ENCODE peak calls at places on chromosomes 11 and 22, in four cellular contexts. One of them, this sample, is unnamed.

GRCh38 chr11:20156280-20156875 is 3.9 kb downstream of the DBX1 start:
- DNase-seq in uterus: no peak
- DNase-seq in right lobe of liver: peak
- DNase-seq in neural progenitor cell: peak
- DNase-seq in this sample: no peak

GRCh38 chr11:11324090-11324489 is 29.0 kb downstream of the CSNK2A3 start:
- DNase-seq in right lobe of liver: no peak
- DNase-seq in uterus: no peak
- DNase-seq in neural progenitor cell: no peak
- DNase-seq in this sample: no peak

GRCh38 chr11:21072517-21072916 is 403.1 kb downstream of the NELL1 start:
- DNase-seq in neural progenitor cell: no peak
- DNase-seq in right lobe of liver: no peak
- DNase-seq in uterus: no peak
- DNase-seq in this sample: no peak

GRCh38 chr11:6216501-6216900 is 11.1 kb downstream of the C11orf42 start:
- DNase-seq in neural progenitor cell: no peak
- DNase-seq in right lobe of liver: no peak
- DNase-seq in uterus: no peak
- DNase-seq in this sample: no peak

GRCh38 chr22:24039046-24039445 is 27.9 kb downstream of the CABIN1 start:
- DNase-seq in right lobe of liver: no peak
- DNase-seq in uterus: no peak
- DNase-seq in neural progenitor cell: no peak
- DNase-seq in this sample: no peak

GRCh38 chr11:62709262-62710000 is 2.0 kb downstream of the GNG3 start:
- DNase-seq in neural progenitor cell: peak
- DNase-seq in right lobe of liver: peak
- DNase-seq in uterus: peak
- DNase-seq in this sample: peak

GRCh38 chr11:123434262-123434661 is 4.2 kb downstream of the GRAMD1B start:
- DNase-seq in neural progenitor cell: peak
- DNase-seq in uterus: no peak
- DNase-seq in right lobe of liver: no peak
- DNase-seq in this sample: peak

GRCh38 chr22:49345896-49346295 is 481.8 kb downstream of the BRD1 start:
- DNase-seq in uterus: no peak
- DNase-seq in neural progenitor cell: no peak
- DNase-seq in right lobe of liver: no peak
- DNase-seq in this sample: no peak

GRCh38 chr22:28911279-28911640 is 27.9 kb downstream of the ZNRF3 start:
- DNase-seq in neural progenitor cell: no peak
- DNase-seq in right lobe of liver: no peak
- DNase-seq in uterus: no peak
- DNase-seq in this sample: no peak

GRCh38 chr11:65719887-65720236 is 736 bp downstream of the RNASEH2C start:
- DNase-seq in neural progenitor cell: no peak
- DNase-seq in uterus: peak
- DNase-seq in right lobe of liver: no peak
- DNase-seq in this sample: peak

GRCh38 chr11:75059299-75059698 is 37.4 kb downstream of the OR2AT4 start:
- DNase-seq in neural progenitor cell: no peak
- DNase-seq in right lobe of liver: no peak
- DNase-seq in uterus: no peak
- DNase-seq in this sample: no peak

GRCh38 chr22:37059876-37060449 is 8.4 kb downstream of the KCTD17 start:
- DNase-seq in uterus: no peak
- DNase-seq in neural progenitor cell: no peak
- DNase-seq in right lobe of liver: no peak
- DNase-seq in this sample: no peak

GRCh38 chr11:122422707-122423106 is 232.8 kb upstream of the UBASH3B start:
- DNase-seq in right lobe of liver: no peak
- DNase-seq in uterus: no peak
- DNase-seq in neural progenitor cell: no peak
- DNase-seq in this sample: peak

DNA sequence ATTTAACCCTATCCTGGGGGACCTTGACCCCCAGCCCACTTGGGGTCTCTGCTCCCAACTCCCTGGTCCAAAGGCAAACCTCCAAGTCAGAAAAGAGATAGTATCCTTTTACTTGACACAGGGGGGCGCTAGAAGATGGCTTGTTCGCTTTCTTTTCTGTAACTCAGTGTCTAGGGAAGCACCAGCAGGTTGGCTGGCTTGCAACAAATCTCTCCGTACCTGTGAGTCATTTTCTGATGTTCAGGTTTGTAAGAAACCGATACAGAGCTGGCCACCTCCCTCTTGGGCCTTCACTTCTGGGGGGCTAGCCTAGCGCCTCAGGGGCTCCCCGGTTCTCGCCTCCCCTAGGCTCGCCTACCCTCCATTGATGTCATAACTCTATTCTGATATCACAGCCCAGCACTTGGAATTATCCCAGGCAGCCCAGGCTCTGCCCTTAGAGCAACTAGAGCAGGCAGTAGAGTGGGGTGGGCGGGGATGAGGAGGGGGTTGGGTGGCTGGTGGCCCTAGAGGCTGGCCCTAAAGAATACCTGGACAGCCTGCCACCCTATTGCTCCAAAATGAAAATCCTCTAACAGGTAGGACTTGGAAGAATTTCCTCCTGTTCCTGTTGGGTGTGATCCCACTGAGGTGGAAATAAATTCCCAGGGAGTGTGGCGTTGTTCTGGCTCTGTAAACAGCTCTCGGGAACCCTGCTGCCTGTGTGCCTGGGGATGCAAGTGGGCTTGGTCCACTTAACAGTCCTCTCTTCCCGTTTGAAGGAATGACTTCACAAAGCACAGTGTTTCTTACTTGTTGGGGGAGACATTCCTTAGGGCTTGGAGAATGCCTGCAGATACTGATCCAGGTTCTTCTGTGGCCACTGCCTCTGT is 69.4 kb downstream of the OSBP2 start:
- DNase-seq in uterus: peak
- DNase-seq in neural progenitor cell: peak
- DNase-seq in right lobe of liver: no peak
- DNase-seq in this sample: peak
- TF ChIP-seq CTCF in uterus: peak
- TF ChIP-seq CTCF in neural progenitor cell: peak
- TF ChIP-seq CTCF in right lobe of liver: peak
- TF ChIP-seq CTCF in this sample: peak

DNA sequence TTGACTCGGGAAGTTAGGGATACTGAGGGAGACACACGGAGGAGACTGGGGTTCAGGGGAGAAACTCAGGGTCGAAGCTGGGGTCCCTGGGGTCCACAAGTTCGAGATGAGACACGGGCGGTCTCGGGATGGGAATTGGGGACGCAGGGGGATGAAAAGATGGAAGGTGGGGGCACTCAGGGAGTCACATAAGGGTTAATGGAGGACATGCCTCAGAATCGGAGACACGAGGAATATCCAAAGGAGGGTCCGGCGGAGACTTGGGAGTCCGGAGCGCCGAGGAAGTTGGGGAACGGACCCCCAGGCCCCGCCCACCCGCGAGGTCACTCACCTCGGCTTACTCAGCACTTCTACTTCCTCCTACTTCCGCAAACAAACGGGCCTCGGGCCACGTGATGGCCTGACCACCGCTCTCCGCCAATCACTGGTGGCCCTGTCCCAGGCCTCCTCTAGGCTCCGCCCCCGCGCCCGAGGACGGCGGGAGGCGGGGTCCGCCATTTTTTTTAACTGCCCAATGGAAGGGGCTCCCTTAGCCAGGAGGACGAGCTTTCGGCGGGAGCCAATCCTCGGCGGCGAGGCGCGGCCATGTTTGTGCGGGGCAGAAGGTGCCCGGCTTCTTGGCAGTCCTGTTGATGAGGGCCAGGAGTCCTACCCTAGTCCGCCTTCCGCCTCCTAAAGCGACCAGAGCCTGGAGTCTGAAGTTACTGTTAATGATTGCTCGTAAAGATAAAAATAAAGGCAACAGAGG is at the start of gene PLA2G6:
- DNase-seq in uterus: peak
- DNase-seq in neural progenitor cell: peak
- DNase-seq in right lobe of liver: peak
- DNase-seq in this sample: peak
- H3K4me3 ChIP-seq in uterus: peak
- H3K4me3 ChIP-seq in neural progenitor cell: peak
- H3K4me3 ChIP-seq in right lobe of liver: peak
- H3K4me3 ChIP-seq in this sample: peak

GRCh38 chr11:8055111-8055835 is 25.7 kb upstream of the TUB start:
- DNase-seq in right lobe of liver: no peak
- DNase-seq in uterus: peak
- DNase-seq in neural progenitor cell: peak
- DNase-seq in this sample: no peak
- TF ChIP-seq CTCF in right lobe of liver: no peak
- TF ChIP-seq CTCF in uterus: no peak
- TF ChIP-seq CTCF in neural progenitor cell: peak
- TF ChIP-seq CTCF in this sample: peak

DNA sequence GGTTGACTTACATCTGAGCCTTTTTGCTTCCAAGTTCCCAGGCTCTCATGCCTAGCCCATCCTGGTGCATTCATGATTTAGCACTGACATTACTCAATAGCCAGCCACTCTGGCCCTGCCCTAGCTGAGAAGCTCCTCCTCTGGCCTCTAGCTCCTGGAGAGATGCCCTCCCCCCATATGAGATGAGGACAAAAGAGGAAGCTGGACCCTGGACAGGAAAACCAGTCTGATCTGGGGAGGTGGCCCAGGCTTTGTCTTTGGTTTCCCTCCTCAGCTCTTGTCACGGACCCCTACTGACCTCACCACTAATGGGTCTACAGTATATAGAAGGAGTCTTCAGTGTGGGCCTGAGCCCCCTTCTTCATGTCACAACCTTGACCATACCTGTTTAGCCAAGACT is 3.0 kb downstream of the RHOG start:
- DNase-seq in uterus: peak
- DNase-seq in neural progenitor cell: no peak
- DNase-seq in right lobe of liver: no peak
- DNase-seq in this sample: peak
- H3K4me3 ChIP-seq in uterus: no peak
- H3K4me3 ChIP-seq in neural progenitor cell: no peak
- H3K4me3 ChIP-seq in right lobe of liver: peak
- H3K4me3 ChIP-seq in this sample: no peak

GRCh38 chr22:16774911-16775529 is 50.2 kb downstream of the XKR3 start:
- DNase-seq in uterus: no peak
- DNase-seq in neural progenitor cell: no peak
- DNase-seq in right lobe of liver: no peak
- DNase-seq in this sample: no peak
- TF ChIP-seq CTCF in uterus: no peak
- TF ChIP-seq CTCF in neural progenitor cell: no peak
- TF ChIP-seq CTCF in right lobe of liver: no peak
- TF ChIP-seq CTCF in this sample: no peak

GRCh38 chr22:39214006-39214382 is 30.8 kb downstream of the PDGFB start:
- DNase-seq in right lobe of liver: no peak
- DNase-seq in neural progenitor cell: no peak
- DNase-seq in uterus: peak
- DNase-seq in this sample: no peak
- H3K4me3 ChIP-seq in right lobe of liver: no peak
- H3K4me3 ChIP-seq in neural progenitor cell: no peak
- H3K4me3 ChIP-seq in uterus: no peak
- H3K4me3 ChIP-seq in this sample: no peak

GRCh38 chr11:17936790-17937189 is 76.1 kb downstream of the SERGEF start:
- DNase-seq in right lobe of liver: no peak
- DNase-seq in neural progenitor cell: no peak
- DNase-seq in uterus: no peak
- DNase-seq in this sample: no peak
- TF ChIP-seq CTCF in right lobe of liver: no peak
- TF ChIP-seq CTCF in neural progenitor cell: no peak
- TF ChIP-seq CTCF in uterus: no peak
- TF ChIP-seq CTCF in this sample: no peak

This sample was measured in cardiac fibroblast.